ENCODE peak calls at places on chromosomes 2 and 18, in five cellular contexts. S is PC-3, Z is IMR-90, B is fibroblast of lung, G is MM.1S. J is an unnamed sample.

GRCh38 chr2:10941383-10941782 is 29.6 kb downstream of the KCNF1 start:
- DNase-seq in G (no peak), Z (no peak), S (no peak), B (no peak), J (no peak)

GRCh38 chr2:12048551-12048950 is 302.1 kb downstream of the LPIN1 start:
- DNase-seq in S (no peak), B (no peak), Z (no peak), G (no peak), J (no peak)

GRCh38 chr2:231128541-231128940 is 3.7 kb upstream of the HTR2B start:
- DNase-seq in B (no peak), G (no peak), S (peak; percentile 6), Z (no peak), J (no peak)

GRCh38 chr2:151774506-151774905 is 40.2 kb upstream of the NEB start:
- DNase-seq in S (peak; percentile 83), Z (peak; percentile 80), B (peak; percentile 85), G (no peak), J (peak; percentile 40)

GRCh38 chr2:9644603-9645002 is 13.8 kb upstream of the YWHAQ start:
- DNase-seq in Z (peak; percentile 44), S (peak; percentile 96), B (no peak), G (no peak), J (peak; percentile 85)

GRCh38 chr18:52570975-52571374 is 231.0 kb downstream of the DCC start:
- DNase-seq in G (no peak), Z (peak; percentile 10), S (peak; percentile 45), B (peak; percentile 36), J (no peak)

GRCh38 chr2:16713011-16713423 is 47.4 kb upstream of the CYRIA start:
- DNase-seq in S (no peak), G (peak; percentile 81), B (no peak), Z (no peak), J (no peak)

GRCh38 chr2:231169475-231169874 is 29.0 kb upstream of the ARMC9 start:
- DNase-seq in Z (no peak), S (no peak), G (no peak), B (no peak), J (no peak)

GRCh38 chr2:189233527-189233926 is 54.0 kb upstream of the COL5A2 start:
- DNase-seq in Z (peak; percentile 58), S (peak; percentile 63), B (peak; percentile 44), G (no peak), J (peak; percentile 83)

GRCh38 chr2:30984141-30984540 is 154.1 kb downstream of the GALNT14 start:
- DNase-seq in Z (no peak), S (no peak), G (no peak), B (no peak), J (no peak)

GRCh38 chr2:120959426-120959825 is 223.8 kb downstream of the GLI2 start:
- DNase-seq in B (no peak), G (no peak), Z (no peak), S (no peak), J (peak; percentile 70)

GRCh38 chr18:14979875-14980274 is 231.9 kb downstream of the ANKRD30B start:
- DNase-seq in G (no peak), B (no peak), Z (no peak), S (no peak), J (no peak)

GRCh38 chr2:113218283-113219091 is 44.7 kb downstream of the PSD4 start:
- DNase-seq in S (no peak), G (no peak), B (peak; percentile 63), Z (no peak), J (peak; percentile 60)

GRCh38 chr2:119366161-119366648 is 429 bp downstream of the C2orf76 start:
- DNase-seq in G (peak; percentile 21), S (peak; percentile 41), B (peak; percentile 47), Z (peak; percentile 25), J (no peak)

GRCh38 chr2:168211664-168212163 is 35.7 kb downstream of the STK39 start:
- DNase-seq in G (no peak), B (no peak), Z (peak; percentile 21), S (peak; percentile 39), J (no peak)

GRCh38 chr2:46547223-46548102 is 68.1 kb downstream of the TMEM247 start:
- DNase-seq in G (no peak), S (no peak), B (no peak), Z (no peak), J (no peak)

GRCh38 chr2:68031546-68032160 is 31.2 kb downstream of the C1D start:
- DNase-seq in S (peak; percentile 85), G (peak; percentile 69), B (peak; percentile 78), Z (peak; percentile 70), J (peak; percentile 48)

GRCh38 chr2:215678094-215678493 is 242.2 kb upstream of the FN1 start:
- DNase-seq in G (no peak), S (no peak), B (no peak), Z (no peak), J (no peak)

GRCh38 chr2:191977754-191978153 is 130.9 kb upstream of the CAVIN2 start:
- DNase-seq in Z (no peak), S (no peak), B (no peak), G (no peak), J (no peak)

GRCh38 chr2:218436992-218437391 is 18.1 kb downstream of the VIL1 start:
- DNase-seq in B (no peak), G (no peak), Z (no peak), S (no peak), J (no peak)

GRCh38 chr2:32772623-32773221 is 144.9 kb downstream of the TTC27 start:
- DNase-seq in G (peak; percentile 33), Z (peak; percentile 76), S (peak; percentile 73), B (peak; percentile 84), J (peak; percentile 19)

GRCh38 chr2:33762636-33763035 is 163.5 kb upstream of the FAM98A start:
- DNase-seq in Z (no peak), S (no peak), B (no peak), G (no peak), J (no peak)

GRCh38 chr2:73716518-73717250 is 20.5 kb downstream of the TPRKB start:
- DNase-seq in Z (peak; percentile 57), B (peak; percentile 43), S (no peak), G (no peak), J (no peak)
- H3K9ac ChIP-seq in Z (peak overlapping the region; percentile 13), B (no peak overlapping the region), S (no peak overlapping the region), G (no peak overlapping the region), J (no peak overlapping the region)

GRCh38 chr2:55923091-55923977 is at the start of gene EFEMP1:
- DNase-seq in B (peak; percentile 68), G (peak; percentile 83), Z (peak; percentile 62), S (peak; percentile 69), J (peak; percentile 87)
- H3K4me1 ChIP-seq in B (no peaks in the 10 kb centered on the region), G (peaks cover 12% of the 10 kb centered on the region), Z (no peaks in the 10 kb centered on the region), S (peaks cover 18% of the 10 kb centered on the region), J (peaks cover 13% of the 10 kb centered on the region)

DNA sequence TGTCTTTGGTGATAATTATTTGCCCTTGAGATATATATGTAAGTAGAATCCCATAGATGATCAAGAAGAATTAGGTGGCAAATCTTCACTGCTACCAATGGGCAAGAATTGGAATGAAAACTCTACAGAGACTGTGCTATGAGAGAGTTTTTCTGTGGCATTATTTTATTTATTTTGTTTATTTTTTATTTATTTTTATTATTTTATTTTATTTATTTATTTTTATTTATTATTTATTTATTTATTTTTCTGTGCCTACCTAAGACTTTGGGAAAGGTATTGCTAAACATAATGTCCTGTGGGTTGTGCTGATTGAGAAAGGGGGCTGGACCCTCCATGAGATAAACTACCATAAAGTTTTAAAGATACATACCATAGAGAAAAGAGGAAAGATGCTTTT is 16.6 kb upstream of the NR4A2 start:
- DNase-seq in B (no peak), S (no peak), G (no peak), Z (no peak), J (no peak)
- H3K9ac ChIP-seq in B (no peak overlapping the region), S (no peak overlapping the region), G (no peak overlapping the region), Z (no peak overlapping the region), J (no peak overlapping the region)

GRCh38 chr18:1357724-1358123 is 453.1 kb downstream of the ADCYAP1 start:
- DNase-seq in G (no peak), S (no peak), B (no peak), Z (no peak), J (no peak)

GRCh38 chr18:1350931-1351450 is 446.3 kb downstream of the ADCYAP1 start:
- DNase-seq in G (no peak), B (no peak), S (peak; percentile 68), Z (no peak), J (no peak)

DNA sequence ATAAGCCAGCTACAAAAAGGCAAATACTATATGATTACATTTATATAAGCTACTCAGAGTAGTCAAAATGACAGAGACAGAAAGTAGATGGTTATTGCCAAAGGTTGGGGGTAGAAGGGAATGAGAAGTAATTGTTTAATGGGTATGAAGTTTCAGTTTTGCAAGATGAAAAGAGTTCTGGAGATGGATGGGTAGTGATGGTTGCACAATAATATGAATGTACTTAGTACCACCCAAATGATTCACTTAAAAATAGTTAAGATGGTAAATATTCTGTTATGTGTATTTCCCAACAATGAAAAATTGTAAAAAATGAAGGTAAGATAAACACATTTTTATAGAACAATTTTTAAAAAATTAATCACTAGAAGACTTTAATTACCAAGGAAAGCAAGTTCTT is 448.4 kb downstream of the ADCYAP1 start:
- DNase-seq in B (no peak), S (peak; percentile 41), G (no peak), Z (no peak), J (no peak)
- H3K4me1 ChIP-seq in B (no peaks in the 10 kb centered on the region), S (peaks cover 13% of the 10 kb centered on the region), G (no peaks in the 10 kb centered on the region), Z (no peaks in the 10 kb centered on the region), J (no peaks in the 10 kb centered on the region)

GRCh38 chr2:238163494-238164198 is 4.9 kb downstream of the ERFE start:
- DNase-seq in G (no peak), S (no peak), B (no peak), Z (no peak), J (no peak)
- H3K9ac ChIP-seq in G (no peak overlapping the region), S (no peak overlapping the region), B (no peak overlapping the region), Z (no peak overlapping the region), J (no peak overlapping the region)

GRCh38 chr2:42102606-42103450 is 55.0 kb downstream of the PKDCC start:
- DNase-seq in G (no peak), Z (no peak), B (no peak), S (no peak), J (no peak)

GRCh38 chr2:42099431-42100173 is 51.8 kb downstream of the PKDCC start:
- DNase-seq in Z (no peak), S (no peak), G (peak; percentile 60), B (no peak), J (no peak)

GRCh38 chr2:42098571-42099430 is 51.0 kb downstream of the PKDCC start:
- DNase-seq in S (no peak), G (no peak), B (no peak), Z (no peak), J (no peak)

GRCh38 chr2:42101641-42102605 is 54.1 kb downstream of the PKDCC start:
- DNase-seq in B (peak; percentile 80), S (peak; percentile 23), Z (peak; percentile 93), G (peak; percentile 92), J (no peak)

GRCh38 chr2:42100696-42101585 is 53.1 kb downstream of the PKDCC start:
- DNase-seq in B (peak; percentile 47), Z (peak; percentile 69), G (peak; percentile 56), S (peak; percentile 58), J (no peak)
- H3K4me1 ChIP-seq in B (peaks cover 14% of the 10 kb centered on the region), Z (peaks cover 25% of the 10 kb centered on the region), G (peaks cover 81% of the 10 kb centered on the region), S (peaks cover 7% of the 10 kb centered on the region), J (peaks cover 5% of the 10 kb centered on the region)